ENCODE peak calls at places on chromosomes 5 and 9, in four cellular contexts. J, O, W and Z are unnamed samples.

GRCh38 chr5:180831139-180832080 is 28.8 kb upstream of the MGAT1 start:
- DNase-seq in J (peak), O (peak), W (no peak), Z (peak)

GRCh38 chr5:169223595-169223953 is 77.4 kb downstream of the SLIT3 start:
- DNase-seq in J (no peak), O (no peak), W (no peak), Z (no peak)

GRCh38 chr9:127178646-127179632 is 56.5 kb upstream of the ANGPTL2 start:
- DNase-seq in J (no peak), O (no peak), W (no peak), Z (peak)

GRCh38 chr5:3092664-3093063 is 341.2 kb upstream of the IRX2 start:
- DNase-seq in J (no peak), O (peak), W (no peak), Z (no peak)

GRCh38 chr9:137753192-137753765 is 124.3 kb upstream of the CACNA1B start:
- DNase-seq in J (no peak), O (no peak), W (no peak), Z (peak)

GRCh38 chr5:104241051-104241450 is 678.5 kb upstream of the NUDT12 start:
- DNase-seq in J (peak), O (no peak), W (no peak), Z (peak)

GRCh38 chr9:121562261-121562780 is 62.7 kb upstream of the GGTA1 start:
- DNase-seq in J (no peak), O (no peak), W (no peak), Z (no peak)

GRCh38 chr5:95081500-95082355 is 203.2 kb downstream of the MCTP1 start:
- DNase-seq in J (peak), O (peak), W (peak), Z (peak)

GRCh38 chr5:111530298-111530740 is 18.0 kb upstream of the STARD4 start:
- DNase-seq in J (no peak), O (peak), W (peak), Z (peak)

GRCh38 chr5:176629853-176630680 is at the start of the genes EIF4E1B and SNCB:
- DNase-seq in J (peak), O (no peak), W (no peak), Z (no peak)

GRCh38 chr5:132190161-132190817 is 37.4 kb downstream of the P4HA2 start:
- DNase-seq in J (peak), O (no peak), W (no peak), Z (no peak)

GRCh38 chr9:118992813-118993747 is 376.2 kb downstream of the BRINP1 start:
- DNase-seq in J (no peak), O (no peak), W (no peak), Z (no peak)

GRCh38 chr9:126150411-126151030 is 176.1 kb upstream of the MVB12B start:
- DNase-seq in J (no peak), O (no peak), W (no peak), Z (no peak)

GRCh38 chr9:93218161-93218560 is 34.2 kb downstream of the WNK2 start:
- DNase-seq in J (no peak), O (peak), W (no peak), Z (no peak)

GRCh38 chr5:142325677-142326479 is 1.1 kb upstream of the SPRY4 start:
- DNase-seq in J (no peak), O (peak), W (no peak), Z (peak)

GRCh38 chr5:23977996-23978395 is 470.6 kb downstream of the PRDM9 start:
- DNase-seq in J (no peak), O (no peak), W (no peak), Z (no peak)

GRCh38 chr9:121750715-121751623 is 99.5 kb downstream of the DAB2IP start:
- DNase-seq in J (peak), O (no peak), W (no peak), Z (no peak)

GRCh38 chr5:149392718-149393117 is 13.6 kb upstream of the IL17B start:
- DNase-seq in J (no peak), O (no peak), W (no peak), Z (peak)

GRCh38 chr5:64594601-64595518 is 89.0 kb downstream of the RGS7BP start:
- DNase-seq in J (peak), O (no peak), W (no peak), Z (no peak)

GRCh38 chr5:72455477-72455876 is 51.7 kb downstream of the ZNF366 start:
- DNase-seq in J (no peak), O (no peak), W (no peak), Z (no peak)

GRCh38 chr9:126440938-126441337 is 114.3 kb downstream of the MVB12B start:
- DNase-seq in J (peak), O (no peak), W (no peak), Z (peak)

GRCh38 chr5:9197881-9198260 is 348.0 kb downstream of the SEMA5A start:
- DNase-seq in J (no peak), O (no peak), W (peak), Z (no peak)

GRCh38 chr5:23466401-23466886 is 41.0 kb upstream of the PRDM9 start:
- DNase-seq in J (no peak), O (no peak), W (no peak), Z (no peak)

GRCh38 chr5:111016801-111017200 is 54.7 kb upstream of the TSLP start:
- DNase-seq in J (no peak), O (no peak), W (no peak), Z (no peak)

GRCh38 chr5:143442398-143442797 is 38.9 kb upstream of the NR3C1 start:
- DNase-seq in J (peak), O (no peak), W (no peak), Z (no peak)

GRCh38 chr5:87099246-87099914 is 168.3 kb upstream of the RASA1 start:
- DNase-seq in J (no peak), O (no peak), W (no peak), Z (no peak)

GRCh38 chr5:92435781-92436180 is 1052.7 kb upstream of the ARRDC3 start:
- DNase-seq in J (no peak), O (no peak), W (no peak), Z (no peak)

GRCh38 chr9:16458696-16459420 is 411.6 kb downstream of the BNC2 start:
- DNase-seq in J (no peak), O (no peak), W (peak), Z (no peak)

GRCh38 chr5:169856571-169856970 is 123.7 kb downstream of the INSYN2B start:
- DNase-seq in J (no peak), O (no peak), W (no peak), Z (no peak)